ENCODE peak calls at places on chromosome 5, in six cellular contexts. K is activated CD8-positive, alpha-beta T cell treated with anti-CD3 and anti-CD28 coated beads, Interleukin-2, amount 10 ng/mL, durations not matched to agents 7 days and 5 days; Z is heart left ventricle; U is ELF-1; F is EL; T is HTR-8/SVneo. E is an unnamed sample.

GRCh38 chr5:178382689-178383276 is 150.2 kb upstream of the PHYKPL start:
- DNase-seq in K (no peak), F (no peak), U (no peak), T (no peak), Z (no peak), E (no peak)

GRCh38 chr5:14071433-14071832 is 71.7 kb upstream of the TRIO start:
- DNase-seq in K (no peak), T (no peak), Z (no peak), F (peak; percentile 55), U (no peak), E (no peak)

GRCh38 chr5:139654875-139655491 is 6.8 kb downstream of the CXXC5 start:
- DNase-seq in F (no peak), Z (peak; percentile 47), U (no peak), T (no peak), K (no peak), E (no peak)

GRCh38 chr5:132489051-132489770 is 1.4 kb downstream of the IRF1 start:
- DNase-seq in Z (no peak), U (no peak), K (peak; percentile 30), T (no peak), F (no peak), E (no peak)

GRCh38 chr5:123350744-123351143 is 72.5 kb downstream of the CEP120 start:
- DNase-seq in F (no peak), Z (no peak), K (no peak), U (no peak), T (no peak), E (no peak)

GRCh38 chr5:137281201-137281600 is 217.9 kb downstream of the SPOCK1 start:
- DNase-seq in T (no peak), K (no peak), F (no peak), Z (no peak), U (no peak), E (no peak)

GRCh38 chr5:1757511-1757910 is 42.1 kb downstream of the MRPL36 start:
- DNase-seq in Z (no peak), T (no peak), U (no peak), K (no peak), F (no peak), E (peak; percentile 21)

GRCh38 chr5:151257731-151258715 is 5.0 kb downstream of the GM2A start:
- DNase-seq in T (no peak), F (peak; percentile 64), K (no peak), Z (no peak), U (peak; percentile 62), E (no peak)

GRCh38 chr5:139577689-139578347 is 16.7 kb downstream of the UBE2D2 start:
- DNase-seq in U (no peak), Z (no peak), K (no peak), F (no peak), T (no peak), E (peak; percentile 66)

GRCh38 chr5:35135239-35135700 is 87.5 kb upstream of the AGXT2 start:
- DNase-seq in Z (no peak), U (no peak), T (no peak), K (no peak), F (no peak), E (no peak)